ENCODE peak calls at places on chromosomes 16 and 17, in four cellular contexts. L, G, A and E are unnamed samples.

GRCh38 chr17:49090885-49091594 is 41.5 kb upstream of the B4GALNT2 start:
- DNase-seq in G (no peak), A (no peak), L (no peak), E (no peak)

GRCh38 chr17:65633988-65634387 is 72.5 kb upstream of the AXIN2 start:
- DNase-seq in G (no peak), L (no peak), A (no peak), E (peak; percentile 82)

GRCh38 chr17:73394523-73395450 is 83.0 kb upstream of the CDC42EP4 start:
- DNase-seq in G (no peak), A (peak; percentile 45), L (no peak), E (peak; percentile 49)

GRCh38 chr16:65069090-65069489 is 52.8 kb downstream of the CDH11 start:
- DNase-seq in A (no peak), L (peak; percentile 64), G (no peak), E (no peak)

GRCh38 chr17:18261146-18261515 is 669 bp downstream of the MIEF2 start:
- DNase-seq in A (no peak), G (peak; percentile 99), L (peak; percentile 60), E (peak; percentile 94)

GRCh38 chr17:5138616-5139453 is 23.0 kb downstream of the USP6 start:
- DNase-seq in L (no peak), G (no peak), A (no peak), E (no peak)

GRCh38 chr16:17309510-17309909 is 161.2 kb downstream of the XYLT1 start:
- DNase-seq in G (no peak), L (no peak), A (no peak), E (no peak)

GRCh38 chr16:79093554-79093967 is 507.0 kb downstream of the MAF start:
- DNase-seq in A (no peak), G (no peak), L (no peak), E (no peak)

GRCh38 chr16:57945740-57946138 is 25.2 kb downstream of the CNGB1 start:
- DNase-seq in G (no peak), A (no peak), L (no peak), E (no peak)

GRCh38 chr16:27363797-27364196 is 38.2 kb upstream of the IL21R start:
- DNase-seq in A (peak; percentile 45), G (no peak), L (no peak), E (peak; percentile 74)

GRCh38 chr16:56357291-56357764 is 68.0 kb downstream of the AMFR start:
- DNase-seq in A (no peak), L (no peak), G (peak; percentile 51), E (peak; percentile 38)

GRCh38 chr17:66799839-66800537 is 34.9 kb upstream of the CACNG5 start:
- DNase-seq in L (no peak), G (no peak), A (no peak), E (no peak)

GRCh38 chr17:37691807-37692206 is 48.6 kb upstream of the DDX52 start:
- DNase-seq in G (no peak), A (no peak), L (no peak), E (no peak)

GRCh38 chr16:58032710-58033293 is 7.2 kb downstream of the MMP15 start:
- DNase-seq in G (no peak), L (no peak), A (no peak), E (no peak)

GRCh38 chr17:34318474-34318873 is 761 bp upstream of the CCL8 start:
- DNase-seq in A (no peak), L (no peak), G (no peak), E (no peak)

GRCh38 chr17:27558842-27559505 is 72.0 kb upstream of the LGALS9 start:
- DNase-seq in G (no peak), L (no peak), A (no peak), E (no peak)

GRCh38 chr16:2149630-2150417 is 1.4 kb downstream of the RAB26 start:
- DNase-seq in G (peak; percentile 68), L (no peak), A (no peak), E (peak; percentile 34)

GRCh38 chr16:50195276-50195675 is 42.2 kb downstream of the TENT4B start:
- DNase-seq in G (no peak), A (no peak), L (no peak), E (no peak)

GRCh38 chr16:49589721-49590120 is 216.1 kb downstream of the C16orf78 start:
- DNase-seq in G (no peak), A (no peak), L (no peak), E (no peak)

GRCh38 chr17:17545031-17545820 is 46.3 kb downstream of the PEMT start:
- DNase-seq in L (peak; percentile 13), G (no peak), A (no peak), E (no peak)

GRCh38 chr16:62478903-62479458 is 442.7 kb upstream of the CDH8 start:
- DNase-seq in G (no peak), A (no peak), L (no peak), E (no peak)

GRCh38 chr17:21286771-21287702 is 2.5 kb downstream of the MAP2K3 start:
- DNase-seq in L (no peak), G (no peak), A (no peak), E (peak; percentile 76)

GRCh38 chr16:23981429-23982399 is 145.9 kb downstream of the PRKCB start:
- DNase-seq in L (no peak), G (no peak), A (no peak), E (no peak)

GRCh38 chr17:75476752-75477492 is 20.5 kb downstream of the TMEM94 start:
- DNase-seq in L (no peak), G (no peak), A (no peak), E (no peak)